ENCODE peak calls at places on chromosomes 16 and 17, in seven cellular contexts. R is prostate gland, D is cardiac muscle cell, I is left ventricle myocardium inferior, W is bronchial epithelial cell, L is keratinocyte, T is nephron progenitor cell. U is an unnamed sample.
A peak's percentile ranks its signal among the peaks of the same experiment; 100 is the strongest.

GRCh38 chr17:67520916-67521772 is 144.1 kb downstream of the PITPNC1 start:
- DNase-seq in R (no peak), D (no peak), W (no peak), I (no peak), T (no peak), L (no peak), U (peak; percentile 56)

GRCh38 chr16:69405757-69406156 is 18.7 kb upstream of the CYB5B start:
- DNase-seq in W (peak; percentile 75), T (no peak), D (no peak), I (no peak), L (no peak), R (peak; percentile 55), U (no peak)

GRCh38 chr17:39928868-39929651 is 1.5 kb downstream of the LRRC3C start:
- DNase-seq in T (no peak), I (no peak), D (peak; percentile 93), R (no peak), W (peak; percentile 97), L (no peak), U (peak; percentile 89)

GRCh38 chr17:4195306-4195705 is 52.3 kb downstream of the CYB5D2 start:
- DNase-seq in D (peak; percentile 51), W (no peak), R (no peak), I (no peak), T (no peak), L (no peak), U (peak; percentile 70)

GRCh38 chr16:14455577-14455976 is 174.5 kb downstream of the PARN start:
- DNase-seq in D (no peak), R (no peak), W (no peak), I (no peak), T (no peak), L (no peak), U (no peak)

GRCh38 chr16:53043986-53044571 is 8.6 kb downstream of the CHD9NB start:
- DNase-seq in R (peak; percentile 53), I (no peak), T (peak; percentile 35), L (no peak), D (no peak), W (no peak), U (no peak)

GRCh38 chr16:30095166-30096078 is 591 bp downstream of the YPEL3 start:
- DNase-seq in R (no peak), L (no peak), W (no peak), I (no peak), T (no peak), D (no peak), U (no peak)

GRCh38 chr16:23757937-23758619 is 3.3 kb downstream of the CHP2 start:
- DNase-seq in R (no peak), D (no peak), W (no peak), L (no peak), I (no peak), T (no peak), U (no peak)

GRCh38 chr16:83802135-83802534 is 5.6 kb upstream of the HSBP1 start:
- DNase-seq in W (peak; percentile 94), D (peak; percentile 75), L (peak; percentile 7), R (peak; percentile 69), I (no peak), T (no peak), U (peak; percentile 52)

GRCh38 chr17:43151880-43152456 is 19.0 kb upstream of the NBR1 start:
- DNase-seq in D (no peak), R (no peak), T (no peak), L (no peak), W (no peak), I (no peak), U (no peak)

GRCh38 chr16:1215574-1216295 is 9.3 kb downstream of the TPSG1 start:
- DNase-seq in D (no peak), R (no peak), T (no peak), W (no peak), L (no peak), I (no peak), U (no peak)

GRCh38 chr17:79174905-79175856 is 100.6 kb downstream of the ENGASE start:
- DNase-seq in W (peak; percentile 10), T (no peak), R (no peak), L (no peak), D (no peak), I (no peak), U (no peak)

GRCh38 chr16:12503201-12503600 is 300.5 kb downstream of the CPPED1 start:
- DNase-seq in I (no peak), L (no peak), T (no peak), R (no peak), W (no peak), D (no peak), U (no peak)

GRCh38 chr17:34371405-34371804 is 8.4 kb upstream of the CCL1 start:
- DNase-seq in L (no peak), T (no peak), W (no peak), I (no peak), R (no peak), D (no peak), U (no peak)

GRCh38 chr16:795580-796229 is 4.8 kb downstream of the GNG13 start:
- DNase-seq in W (peak; percentile 60), I (no peak), R (peak; percentile 63), D (no peak), T (no peak), L (no peak), U (no peak)

GRCh38 chr16:1564325-1564724 is 30.9 kb downstream of the TMEM204 start:
- DNase-seq in D (no peak), W (no peak), R (no peak), L (no peak), I (no peak), T (peak; percentile 29), U (no peak)

DNA sequence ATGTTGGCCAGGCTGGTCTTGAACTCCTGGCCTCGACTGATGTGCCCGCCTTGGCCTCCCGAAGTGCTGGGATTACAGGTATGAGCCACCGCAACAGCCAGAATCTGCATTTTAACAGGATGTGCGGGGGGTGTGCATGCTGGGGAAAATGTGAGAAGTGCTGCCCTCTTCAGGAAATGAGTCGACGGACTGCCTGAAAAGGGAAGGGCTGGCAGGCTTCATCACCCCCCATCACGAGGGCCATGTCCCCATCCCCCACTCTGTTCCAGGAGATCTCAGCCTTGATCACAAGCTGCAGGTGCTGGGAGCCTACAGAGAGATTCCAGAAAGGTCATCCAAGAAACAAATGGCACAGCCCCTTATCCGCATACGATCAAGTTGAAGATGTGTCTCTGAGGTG is 195.3 kb upstream of the RPL38 start:
- DNase-seq in W (no peak), T (no peak), R (no peak), D (peak; percentile 9), L (no peak), I (no peak), U (no peak)
- TF ChIP-seq CTCF in W (peak; percentile 7), T (no peak), R (no peak), D (peak; percentile 31), L (peak; percentile 51), I (peak; percentile 26), U (no peak)

GRCh38 chr16:67264277-67264676 is 15.1 kb upstream of the PLEKHG4 start:
- DNase-seq in I (no peak), R (no peak), L (no peak), T (no peak), W (no peak), D (no peak), U (no peak)
- TF ChIP-seq CTCF in I (no peak), R (no peak), L (peak; percentile 5), T (no peak), W (no peak), D (peak; percentile 21), U (peak; percentile 17)

GRCh38 chr17:63497708-63498483 is 21.0 kb downstream of the ACE start:
- DNase-seq in T (peak; percentile 35), W (peak; percentile 12), L (no peak), D (peak; percentile 16), R (no peak), I (no peak), U (no peak)
- TF ChIP-seq CTCF in T (peak; percentile 20), W (peak; percentile 31), L (peak; percentile 52), D (peak; percentile 23), R (no peak), I (peak; percentile 17), U (peak; percentile 29)

DNA sequence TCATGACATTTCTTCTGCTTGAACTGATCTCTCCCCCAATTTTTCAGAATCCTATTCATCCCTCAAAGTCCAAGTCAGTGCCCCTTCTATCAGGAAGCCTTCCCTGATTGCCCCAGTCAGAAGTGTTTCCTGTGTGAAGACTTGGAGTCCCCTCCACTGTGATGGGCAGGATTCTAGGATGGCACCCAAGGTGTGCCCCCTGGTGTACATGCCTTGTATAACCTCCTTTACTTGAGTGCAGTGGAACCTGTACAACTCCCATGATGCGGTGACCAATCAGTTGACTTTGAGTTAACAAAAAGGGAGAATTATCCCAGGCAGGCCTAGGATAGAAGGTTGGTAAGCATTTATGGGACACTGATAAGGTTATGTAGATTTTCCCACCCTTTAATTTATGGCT is 23.4 kb downstream of the MYH13 start:
- DNase-seq in W (no peak), I (no peak), D (peak; percentile 10), T (no peak), L (no peak), R (no peak), U (no peak)
- TF ChIP-seq CTCF in W (no peak), I (no peak), D (peak; percentile 23), T (no peak), L (peak; percentile 29), R (no peak), U (no peak)

GRCh38 chr17:56167491-56167890 is 14.2 kb downstream of the ANKFN1 start:
- DNase-seq in D (no peak), T (no peak), I (no peak), R (no peak), L (no peak), W (no peak), U (no peak)
- TF ChIP-seq CTCF in D (no peak), T (no peak), I (no peak), R (no peak), L (no peak), W (no peak), U (no peak)

U was measured in AG09309.